ENCODE peak calls at places on chromosomes 1 and 21, in six cellular contexts. F is AG04450, P is prostate gland, D is foreskin keratinocyte, U is pancreas, V is cardiac muscle cell. N is an unnamed sample.

GRCh38 chr21:43905726-43906455 is 40.9 kb downstream of the AGPAT3 start:
- DNase-seq in F (no peak), P (no peak), D (no peak), U (peak; percentile 30), V (no peak), N (no peak)

GRCh38 chr1:110618668-110619067 is 12.5 kb upstream of the KCNA2 start:
- DNase-seq in F (no peak), P (no peak), D (no peak), U (no peak), V (no peak), N (peak; percentile 35)

GRCh38 chr1:17759114-17759513 is 4.0 kb downstream of the ACTL8 start:
- DNase-seq in F (no peak), P (no peak), D (no peak), U (no peak), V (no peak), N (no peak)

GRCh38 chr1:25621876-25622275 is 5.3 kb downstream of the MAN1C1 start:
- DNase-seq in F (no peak), P (no peak), D (no peak), U (no peak), V (no peak), N (no peak)

GRCh38 chr1:150066838-150067183 is 765 bp upstream of the VPS45 start:
- DNase-seq in F (no peak), P (peak; percentile 42), D (no peak), U (peak; percentile 74), V (no peak), N (peak; percentile 67)

GRCh38 chr21:41765393-41765950 is 1.4 kb downstream of the RIPK4 start:
- DNase-seq in F (no peak), P (no peak), D (peak; percentile 20), U (peak; percentile 57), V (no peak), N (no peak)

GRCh38 chr1:72830606-72831390 is 548.5 kb upstream of the NEGR1 start:
- DNase-seq in F (no peak), P (no peak), D (no peak), U (no peak), V (no peak), N (no peak)

GRCh38 chr1:41614818-41615217 is 130.3 kb upstream of the EDN2 start:
- DNase-seq in F (no peak), P (no peak), D (no peak), U (no peak), V (no peak), N (no peak)

GRCh38 chr1:60936052-60936619 is 146.2 kb upstream of the NFIA start:
- DNase-seq in F (no peak), P (no peak), D (no peak), U (no peak), V (peak; percentile 32), N (no peak)

GRCh38 chr1:6704746-6705145 is 3.1 kb upstream of the DNAJC11 start:
- DNase-seq in F (no peak), P (no peak), D (no peak), U (no peak), V (no peak), N (no peak)

GRCh38 chr1:224617410-224618361 is 1.6 kb downstream of the CNIH3 start:
- DNase-seq in F (no peak), P (no peak), D (no peak), U (no peak), V (no peak), N (no peak)

GRCh38 chr21:22679207-22679606 is 1681.0 kb downstream of the NCAM2 start:
- DNase-seq in F (no peak), P (no peak), D (no peak), U (no peak), V (no peak), N (no peak)

GRCh38 chr1:1431006-1431844 is 4.3 kb upstream of the VWA1 start:
- DNase-seq in F (no peak), P (no peak), D (no peak), U (no peak), V (no peak), N (no peak)

GRCh38 chr1:232445361-232446106 is 184.4 kb downstream of the SIPA1L2 start:
- DNase-seq in F (no peak), P (no peak), D (no peak), U (no peak), V (no peak), N (no peak)

GRCh38 chr21:42833439-42833815 is 45.9 kb downstream of the WDR4 start:
- DNase-seq in F (no peak), P (no peak), D (no peak), U (no peak), V (no peak), N (peak; percentile 39)

GRCh38 chr1:20417581-20417980 is 68.4 kb downstream of the CAMK2N1 start:
- DNase-seq in F (no peak), P (no peak), D (no peak), U (no peak), V (no peak), N (no peak)

GRCh38 chr1:57296726-57297252 is 127.1 kb downstream of the DAB1 start:
- DNase-seq in F (no peak), P (no peak), D (no peak), U (no peak), V (no peak), N (no peak)

GRCh38 chr1:940121-941026 is 16.7 kb downstream of the SAMD11 start:
- DNase-seq in F (no peak), P (no peak), D (no peak), U (peak; percentile 84), V (peak; percentile 84), N (peak; percentile 35)

GRCh38 chr1:28877132-28877781 is 37.1 kb upstream of the EPB41 start:
- DNase-seq in F (peak; percentile 23), P (peak; percentile 72), D (peak; percentile 70), U (peak; percentile 86), V (peak; percentile 78), N (peak; percentile 73)

GRCh38 chr1:43532716-43533115 is 2.0 kb downstream of the PTPRF start:
- DNase-seq in F (no peak), P (no peak), D (no peak), U (no peak), V (no peak), N (no peak)

GRCh38 chr1:41444796-41445195 is 39.7 kb downstream of the EDN2 start:
- DNase-seq in F (no peak), P (no peak), D (no peak), U (no peak), V (no peak), N (no peak)

GRCh38 chr1:85116856-85117255 is 68.6 kb upstream of the MCOLN3 start:
- DNase-seq in F (no peak), P (no peak), D (peak; percentile 13), U (no peak), V (no peak), N (no peak)

GRCh38 chr1:47650606-47651005 is 212.8 kb downstream of the FOXD2 start:
- DNase-seq in F (no peak), P (no peak), D (no peak), U (no peak), V (no peak), N (no peak)

DNA sequence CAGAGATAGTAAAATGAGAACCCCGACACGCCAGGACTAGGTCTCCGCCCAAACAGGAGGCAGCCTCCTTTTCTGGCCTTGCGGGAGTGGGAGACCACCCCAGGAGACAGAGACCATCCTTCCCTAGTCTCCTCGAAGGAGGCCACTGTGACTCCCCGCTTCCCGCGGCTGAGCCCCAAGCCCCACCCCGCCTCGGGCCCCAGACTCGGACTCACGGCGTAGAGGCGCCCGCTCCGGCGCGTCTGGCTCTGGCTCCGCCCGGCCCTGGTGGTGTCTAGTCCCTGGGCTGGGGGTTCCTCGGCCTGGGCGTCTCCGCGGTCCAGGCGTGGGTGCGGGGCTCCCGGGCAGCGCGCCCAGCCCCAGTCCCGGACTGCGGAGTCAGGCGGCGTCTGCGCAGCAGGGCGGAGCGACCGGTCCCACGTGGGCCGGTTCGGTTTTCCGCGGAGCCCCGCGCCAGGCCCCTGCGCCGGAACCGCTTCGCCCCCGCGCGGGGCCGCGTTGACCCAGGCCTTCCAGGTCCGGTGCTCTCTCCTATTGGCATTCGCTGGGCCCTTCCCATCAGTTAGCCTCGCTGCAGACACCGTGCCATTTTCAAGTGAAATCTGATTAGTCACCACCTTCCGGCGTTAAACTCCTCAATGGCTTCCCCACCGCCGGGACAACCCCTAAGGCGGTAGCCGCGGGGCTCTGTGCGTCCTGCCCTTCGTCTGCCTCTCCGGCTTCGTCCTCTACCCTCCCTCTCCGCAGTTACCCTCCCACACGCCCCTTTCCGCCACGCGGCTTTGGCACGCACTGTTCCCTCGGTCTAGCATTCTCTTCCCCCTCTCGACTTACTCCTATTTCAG is at the start of gene C1orf216:
- DNase-seq in F (peak; percentile 41), P (peak; percentile 38), D (peak; percentile 50), U (peak; percentile 81), V (peak; percentile 90), N (peak; percentile 76)
- H3K27ac ChIP-seq in F (peak within 1 kb of the TSS; percentile 84), P (peak within 1 kb of the TSS; percentile 80), D (peak within 1 kb of the TSS; percentile 61), U (peak within 1 kb of the TSS; percentile 18), V (no peak within 1 kb of the TSS), N (peak within 1 kb of the TSS; percentile 84)

DNA sequence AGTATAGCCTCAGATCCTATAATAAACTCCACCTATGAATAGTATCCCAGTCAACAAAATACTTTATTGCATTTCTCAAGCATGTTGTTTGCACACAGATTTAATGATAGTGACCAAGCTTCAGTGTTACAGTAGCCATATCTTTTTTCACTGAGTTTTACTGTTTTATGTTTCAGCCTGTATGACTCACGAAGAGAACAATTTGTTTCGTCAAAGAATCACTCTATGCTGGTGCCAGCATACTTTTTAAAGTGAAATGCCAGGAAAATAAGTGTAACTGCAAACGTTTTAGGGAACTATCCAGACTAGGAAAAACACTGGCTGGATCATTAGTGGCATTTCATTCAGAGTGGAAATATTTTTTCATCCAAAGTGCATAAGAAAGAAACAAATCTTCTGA is 210.8 kb downstream of the COL11A1 start:
- DNase-seq in F (no peak), P (no peak), D (peak; percentile 55), U (no peak), V (peak; percentile 81), N (no peak)
- H3K27ac ChIP-seq in F (no peak overlapping the region), P (no peak overlapping the region), D (peak overlapping the region; percentile 35), U (no peak overlapping the region), V (no peak overlapping the region), N (peak overlapping the region; percentile 36)

DNA sequence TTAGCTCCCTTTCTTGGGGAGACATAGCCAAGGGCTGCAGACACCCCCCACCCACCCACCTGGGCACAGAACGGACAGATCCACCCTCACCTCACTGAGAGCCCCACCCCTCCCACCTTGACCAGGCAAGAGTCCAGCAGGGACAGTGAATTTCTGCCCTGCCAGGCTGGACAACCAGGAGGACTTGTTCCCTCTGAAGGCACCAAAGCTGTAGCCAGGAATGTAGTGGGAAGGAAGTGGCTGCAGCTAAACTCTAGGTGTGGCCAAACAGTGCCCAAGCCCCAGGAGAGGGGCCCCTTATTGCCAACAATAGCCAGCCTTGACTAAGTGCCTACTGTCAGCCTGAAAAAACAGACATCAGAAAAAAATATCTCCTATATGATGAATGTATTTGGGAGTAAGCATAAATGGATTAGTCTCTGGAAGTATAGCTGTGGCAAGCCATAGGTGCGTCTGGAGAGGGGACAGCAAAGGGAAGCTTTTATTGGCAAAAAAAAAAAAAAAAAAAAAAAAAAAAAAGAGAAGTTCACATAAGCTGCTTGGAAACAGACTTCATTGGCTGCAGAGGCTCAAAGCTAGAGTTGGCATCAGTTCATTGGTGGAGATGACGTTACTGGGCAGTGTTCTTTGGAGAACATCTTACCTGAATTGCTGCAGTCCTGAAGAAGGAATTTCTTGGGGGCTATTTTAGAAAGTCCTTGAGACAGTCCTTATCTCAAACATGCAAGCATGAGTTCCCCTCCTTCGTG is 64.1 kb upstream of the TMEM51 start:
- DNase-seq in F (no peak), P (peak; percentile 24), D (peak; percentile 23), U (no peak), V (no peak), N (no peak)
- H3K27ac ChIP-seq in F (peak overlapping the region; percentile 21), P (peak overlapping the region; percentile 62), D (no peak overlapping the region), U (peak overlapping the region; percentile 66), V (peak overlapping the region; percentile 87), N (no peak overlapping the region)

DNA sequence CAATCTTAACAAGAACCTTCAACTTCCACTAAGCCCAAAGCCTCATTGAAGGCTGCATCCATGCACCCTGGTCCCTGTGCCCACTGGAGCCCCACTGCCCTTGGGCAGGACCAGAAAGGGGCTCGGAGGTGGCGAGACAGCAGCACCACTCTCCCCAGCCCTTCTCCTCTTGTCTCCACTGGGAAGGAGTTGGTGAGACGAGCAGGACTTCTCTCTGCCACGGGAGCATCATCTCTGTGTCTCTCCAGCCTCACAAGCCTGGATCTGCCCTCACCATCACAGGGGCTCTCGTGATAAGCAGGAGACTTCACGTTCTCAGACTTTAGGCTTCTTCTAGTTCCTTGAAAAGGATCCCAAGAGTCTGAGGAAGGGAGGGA is 7.2 kb upstream of the ETV3L start:
- DNase-seq in F (no peak), P (no peak), D (no peak), U (peak; percentile 38), V (no peak), N (no peak)
- H3K27ac ChIP-seq in F (peak overlapping the region; percentile 87), P (no peak overlapping the region), D (peak overlapping the region; percentile 93), U (no peak overlapping the region), V (no peak overlapping the region), N (no peak overlapping the region)